ENCODE peak calls at places on chromosomes 5 and 9, in seven cellular contexts. X is ELR, Y is mesothelial cell of epicardium, F is KG1, D is cardiac fibroblast, U is nephron progenitor cell, E is left lung. K is an unnamed sample.
A peak's percentile ranks its signal among the peaks of the same experiment; 100 is the strongest.

GRCh38 chr5:159331099-159331973 is 1.0 kb upstream of the IL12B start:
- DNase-seq in D (peak; percentile 54), E (peak; percentile 92), Y (peak; percentile 87), F (no peak), X (peak; percentile 59), U (peak; percentile 88), K (peak; percentile 80)

GRCh38 chr5:42953061-42953460 is 87.1 kb downstream of the ANXA2R start:
- DNase-seq in U (no peak), F (no peak), Y (no peak), E (no peak), D (peak; percentile 55), X (no peak), K (no peak)

GRCh38 chr9:137411670-137412380 is 11.1 kb downstream of the EXD3 start:
- DNase-seq in E (peak; percentile 90), Y (no peak), F (peak; percentile 63), X (peak; percentile 97), D (peak; percentile 95), U (no peak), K (peak; percentile 73)

GRCh38 chr9:137055385-137056364 is 1.8 kb upstream of the ENTPD2 start:
- DNase-seq in F (no peak), D (peak; percentile 97), E (peak; percentile 82), U (no peak), Y (peak; percentile 64), X (no peak), K (no peak)

GRCh38 chr5:134026521-134027202 is 21.9 kb upstream of the VDAC1 start:
- DNase-seq in U (peak; percentile 57), Y (no peak), F (peak; percentile 2), X (peak; percentile 84), D (peak; percentile 70), E (no peak), K (no peak)

GRCh38 chr9:105243015-105243686 is 1.3 kb upstream of the SLC44A1 start:
- DNase-seq in U (no peak), D (peak; percentile 58), F (no peak), X (peak; percentile 93), Y (no peak), E (no peak), K (no peak)

GRCh38 chr9:89732295-89732951 is 127.6 kb downstream of the GADD45G start:
- DNase-seq in Y (no peak), F (no peak), U (no peak), D (no peak), E (no peak), X (peak; percentile 5), K (no peak)

GRCh38 chr9:126673689-126674364 is 60.1 kb downstream of the LMX1B start:
- DNase-seq in U (peak; percentile 76), F (no peak), E (no peak), D (peak; percentile 6), X (no peak), Y (no peak), K (no peak)

GRCh38 chr9:75033789-75034473 is 5.8 kb upstream of the CARNMT1 start:
- DNase-seq in Y (no peak), U (no peak), F (no peak), X (peak; percentile 10), D (no peak), E (no peak), K (no peak)

GRCh38 chr5:155826947-155827815 is 499.8 kb upstream of the SGCD start:
- DNase-seq in U (no peak), X (no peak), E (no peak), F (no peak), Y (no peak), D (no peak), K (no peak)

GRCh38 chr5:160697281-160697680 is 154.7 kb downstream of the ATP10B start:
- DNase-seq in F (no peak), E (no peak), U (no peak), X (no peak), Y (no peak), D (no peak), K (no peak)

GRCh38 chr5:74552101-74552500 is 88.4 kb downstream of the ENC1 start:
- DNase-seq in E (no peak), D (no peak), X (peak; percentile 19), F (no peak), Y (no peak), U (no peak), K (no peak)

GRCh38 chr5:54401515-54401914 is 54.0 kb upstream of the HSPB3 start:
- DNase-seq in Y (no peak), X (no peak), F (no peak), U (no peak), D (no peak), E (no peak), K (no peak)

GRCh38 chr9:75168270-75169185 is 80.2 kb downstream of the OSTF1 start:
- DNase-seq in D (peak; percentile 45), X (peak; percentile 61), U (no peak), Y (no peak), E (no peak), F (no peak), K (no peak)

GRCh38 chr5:10592598-10592997 is 28.7 kb downstream of the ANKRD33B start:
- DNase-seq in U (no peak), E (no peak), F (no peak), X (no peak), Y (no peak), D (no peak), K (no peak)

GRCh38 chr9:86250123-86250522 is 9.3 kb downstream of the C9orf153 start:
- DNase-seq in Y (no peak), E (no peak), X (no peak), D (no peak), F (no peak), U (no peak), K (no peak)

GRCh38 chr9:127724012-127724411 is 8.1 kb downstream of the TTC16 start:
- DNase-seq in E (no peak), D (no peak), U (no peak), Y (no peak), F (no peak), X (no peak), K (no peak)

GRCh38 chr9:117153021-117153420 is 261.8 kb downstream of the ASTN2 start:
- DNase-seq in Y (no peak), F (no peak), X (peak; percentile 5), E (no peak), D (no peak), U (no peak), K (no peak)

GRCh38 chr9:130948266-130948665 is 9.2 kb upstream of the FIBCD1 start:
- DNase-seq in F (no peak), Y (no peak), D (no peak), X (no peak), E (no peak), U (no peak), K (no peak)

GRCh38 chr9:34592895-34593601 is 3.5 kb upstream of the CNTFR start:
- DNase-seq in F (no peak), E (no peak), U (peak; percentile 74), D (peak; percentile 33), X (peak; percentile 21), Y (peak; percentile 54), K (no peak)

GRCh38 chr5:93512799-93513198 is 68.2 kb downstream of the NR2F1-AS1 start:
- DNase-seq in F (no peak), U (no peak), D (peak; percentile 71), X (peak; percentile 98), Y (no peak), E (no peak), K (no peak)

GRCh38 chr5:110270-110888 is 18.4 kb downstream of the PLEKHG4B start:
- DNase-seq in F (no peak), X (no peak), U (no peak), E (no peak), Y (no peak), D (no peak), K (no peak)

GRCh38 chr9:93713716-93714115 is 137.3 kb downstream of the PHF2 start:
- DNase-seq in F (no peak), Y (no peak), E (no peak), U (no peak), X (peak; percentile 66), D (no peak), K (no peak)

GRCh38 chr9:134944916-134945315 is 27.2 kb upstream of the FCN1 start:
- DNase-seq in E (no peak), F (no peak), Y (no peak), D (no peak), X (no peak), U (no peak), K (no peak)

GRCh38 chr5:5572010-5572982 is 149.8 kb downstream of the ICE1 start:
- DNase-seq in Y (no peak), X (no peak), E (no peak), F (no peak), D (no peak), U (peak; percentile 63), K (no peak)

GRCh38 chr9:38226491-38226951 is 157.5 kb upstream of the SHB start:
- DNase-seq in X (peak; percentile 12), E (no peak), U (no peak), Y (no peak), F (no peak), D (no peak), K (no peak)

GRCh38 chr9:3506164-3506563 is 19.6 kb downstream of the RFX3 start:
- DNase-seq in F (no peak), Y (no peak), D (no peak), X (no peak), E (no peak), U (no peak), K (no peak)

GRCh38 chr9:84408416-84408815 is 67.9 kb upstream of the SLC28A3 start:
- DNase-seq in X (no peak), D (no peak), Y (no peak), E (peak; percentile 68), F (no peak), U (no peak), K (no peak)

GRCh38 chr9:108933231-108933630 is 693 bp downstream of the ELP1 start:
- DNase-seq in X (peak; percentile 49), U (no peak), D (peak; percentile 7), Y (no peak), F (no peak), E (no peak), K (no peak)

GRCh38 chr5:135437796-135438560 is 9.2 kb downstream of the DCANP1 start:
- DNase-seq in D (peak; percentile 90), X (peak; percentile 96), Y (no peak), U (no peak), F (no peak), E (no peak), K (no peak)

K was measured in activated naive CD4-positive, alpha-beta T cell treated with anti-CD3 and anti-CD28 coated beads, Interleukin-2, amount 50 U/mL, for 72 hours.